ENCODE peak calls at places on chromosomes 5 and 9, in five cellular contexts. W, G, B, Z and Y are unnamed samples.

GRCh38 chr5:97071101-97071500 is 71.3 kb downstream of the LIX1 start:
- DNase-seq in G (no peak), B (no peak), Z (peak), W (no peak), Y (no peak)

GRCh38 chr9:78358329-78359051 is 61.6 kb downstream of the PSAT1 start:
- DNase-seq in Z (no peak), W (no peak), G (no peak), B (no peak), Y (no peak)

GRCh38 chr5:53418844-53419243 is 61.6 kb upstream of the FST start:
- DNase-seq in G (no peak), W (no peak), B (no peak), Z (peak), Y (no peak)

GRCh38 chr9:33881635-33882034 is 64.7 kb downstream of the UBE2R2 start:
- DNase-seq in G (no peak), B (no peak), Z (peak), W (no peak), Y (no peak)

GRCh38 chr5:40437452-40437861 is 242.3 kb upstream of the PTGER4 start:
- DNase-seq in G (no peak), B (no peak), Z (peak), W (peak), Y (no peak)

GRCh38 chr9:121473229-121473628 is 26.4 kb downstream of the GGTA1 start:
- DNase-seq in B (no peak), W (no peak), G (no peak), Z (no peak), Y (no peak)

GRCh38 chr5:73170522-73170921 is 2.5 kb upstream of the TMEM174 start:
- DNase-seq in G (no peak), B (peak), Z (peak), W (no peak), Y (peak)

GRCh38 chr5:73615085-73615484 is 10.9 kb upstream of the ARHGEF28 start:
- DNase-seq in G (no peak), W (no peak), B (no peak), Z (no peak), Y (no peak)

GRCh38 chr9:120698766-120699165 is 15.5 kb downstream of the MEGF9 start:
- DNase-seq in Z (no peak), W (no peak), G (no peak), B (no peak), Y (no peak)

GRCh38 chr9:126701820-126702500 is 88.2 kb downstream of the LMX1B start:
- DNase-seq in Z (no peak), G (peak), B (no peak), W (no peak), Y (no peak)

GRCh38 chr5:60509519-60509918 is 190.4 kb downstream of the DEPDC1B start:
- DNase-seq in Z (no peak), B (no peak), W (no peak), G (no peak), Y (no peak)

GRCh38 chr5:40762716-40763115 is 7.0 kb upstream of the TTC33 start:
- DNase-seq in W (no peak), Z (peak), G (no peak), B (no peak), Y (no peak)

GRCh38 chr5:149656576-149657182 is 73.4 kb upstream of the PPARGC1B start:
- DNase-seq in Z (no peak), B (peak), G (no peak), W (no peak), Y (no peak)

GRCh38 chr9:68523367-68523936 is 17.2 kb downstream of the TMEM252 start:
- DNase-seq in G (no peak), W (no peak), B (no peak), Z (no peak), Y (no peak)

GRCh38 chr9:135536166-135536565 is 9.8 kb upstream of the OBP2A start:
- DNase-seq in W (no peak), B (no peak), Z (peak), G (no peak), Y (no peak)

GRCh38 chr9:86723351-86723750 is 224.0 kb downstream of the GAS1 start:
- DNase-seq in G (no peak), B (no peak), W (no peak), Z (no peak), Y (no peak)

GRCh38 chr9:124934290-124934689 is 6.6 kb downstream of the GOLGA1 start:
- DNase-seq in W (no peak), B (no peak), Z (peak), G (no peak), Y (no peak)

GRCh38 chr5:113776832-113777525 is 263.5 kb downstream of the YTHDC2 start:
- DNase-seq in Z (no peak), W (no peak), G (peak), B (peak), Y (no peak)

GRCh38 chr9:128358090-128358489 is 13.1 kb upstream of the URM1 start:
- DNase-seq in Z (no peak), W (no peak), B (no peak), G (no peak), Y (no peak)

GRCh38 chr9:8331507-8331906 is 531.9 kb upstream of the DMAC1 start:
- DNase-seq in Z (no peak), B (no peak), G (no peak), W (no peak), Y (no peak)

GRCh38 chr9:35618854-35619799 is 914 bp upstream of the CD72 start:
- DNase-seq in B (peak), Z (peak), W (no peak), G (no peak), Y (peak)